ENCODE peak calls at places on chromosome 15, in four cellular contexts. N is erythroblast; G is left ventricle myocardium inferior; W is activated CD8-positive, alpha-beta memory T cell treated with anti-CD3 and anti-CD28 coated beads for 1 hour. O is an unnamed sample.

GRCh38 chr15:100598655-100599054 is 3.3 kb downstream of the LINS1 start:
- DNase-seq in G (no peak), W (no peak), N (no peak), O (no peak)

GRCh38 chr15:74315626-74316025 is 51.8 kb downstream of the CYP11A1 start:
- DNase-seq in W (no peak), N (no peak), G (peak; percentile 30), O (no peak)

GRCh38 chr15:70274908-70275307 is 177.2 kb upstream of the TLE3 start:
- DNase-seq in W (no peak), N (no peak), G (no peak), O (no peak)

GRCh38 chr15:47523669-47524068 is 193.6 kb upstream of the SEMA6D start:
- DNase-seq in N (peak; percentile 64), W (no peak), G (no peak), O (no peak)

GRCh38 chr15:38796589-38796988 is 232.0 kb upstream of the RASGRP1 start:
- DNase-seq in W (no peak), N (no peak), G (no peak), O (no peak)

GRCh38 chr15:91982401-91982800 is 128.9 kb downstream of the SLCO3A1 start:
- DNase-seq in N (no peak), W (no peak), G (no peak), O (no peak)

GRCh38 chr15:38885001-38885400 is 320.4 kb upstream of the RASGRP1 start:
- DNase-seq in G (no peak), N (no peak), W (no peak), O (no peak)

GRCh38 chr15:40511472-40512133 is 40.8 kb downstream of the CHST14 start:
- DNase-seq in G (peak; percentile 88), N (peak; percentile 81), W (no peak), O (no peak)

GRCh38 chr15:31470756-31471155 is 144.1 kb downstream of the KLF13 start:
- DNase-seq in W (no peak), G (no peak), N (no peak), O (no peak)

GRCh38 chr15:89445553-89445952 is 50.8 kb downstream of the RHCG start:
- DNase-seq in N (no peak), G (no peak), W (no peak), O (no peak)

GRCh38 chr15:92393994-92394326 is 279 bp downstream of the ST8SIA2 start:
- DNase-seq in G (no peak), N (no peak), W (no peak), O (no peak)

GRCh38 chr15:96276438-96277210 is 53.9 kb upstream of the NR2F2 start:
- DNase-seq in W (no peak), N (no peak), G (no peak), O (no peak)

GRCh38 chr15:31503256-31503655 is 176.6 kb downstream of the KLF13 start:
- DNase-seq in W (no peak), N (no peak), G (no peak), O (no peak)

GRCh38 chr15:42736178-42736792 is 643 bp downstream of the CDAN1 start:
- DNase-seq in G (no peak), W (no peak), N (peak; percentile 67), O (no peak)

GRCh38 chr15:50431204-50431603 is 7.0 kb downstream of the USP8 start:
- DNase-seq in N (no peak), G (no peak), W (no peak), O (no peak)

GRCh38 chr15:92623435-92623834 is 32.1 kb downstream of the FAM174B start:
- DNase-seq in G (no peak), N (no peak), W (no peak), O (no peak)

GRCh38 chr15:63599401-63600000 is 2.3 kb downstream of the FBXL22 start:
- DNase-seq in N (peak; percentile 54), W (no peak), G (peak; percentile 64), O (no peak)

GRCh38 chr15:75201609-75202250 is at the start of gene C15orf39:
- DNase-seq in W (peak; percentile 26), N (peak; percentile 93), G (peak; percentile 74), O (no peak)

GRCh38 chr15:72492733-72493132 is 18.6 kb downstream of the ARIH1 start:
- DNase-seq in N (no peak), W (no peak), G (no peak), O (no peak)

GRCh38 chr15:94723801-94724200 is 492.4 kb downstream of the MCTP2 start:
- DNase-seq in G (no peak), W (no peak), N (no peak), O (no peak)

GRCh38 chr15:43204016-43204901 is 16.6 kb downstream of the EPB42 start:
- DNase-seq in W (no peak), G (peak; percentile 36), N (peak; percentile 67), O (no peak)

GRCh38 chr15:83210619-83211018 is 3.0 kb upstream of the HDGFL3 start:
- DNase-seq in N (no peak), W (no peak), G (no peak), O (no peak)

GRCh38 chr15:31016446-31016915 is 25.1 kb upstream of the MTMR10 start:
- DNase-seq in G (no peak), W (no peak), N (no peak), O (no peak)

GRCh38 chr15:92068121-92068520 is 214.6 kb downstream of the SLCO3A1 start:
- DNase-seq in G (no peak), N (no peak), W (no peak), O (no peak)

GRCh38 chr15:41499109-41499851 is 5.6 kb downstream of the ITPKA start:
- DNase-seq in N (no peak), W (no peak), G (no peak), O (no peak)

GRCh38 chr15:67821784-67822451 is 3.4 kb upstream of the SKOR1 start:
- DNase-seq in G (no peak), W (no peak), N (no peak), O (no peak)

GRCh38 chr15:25659251-25659650 is 203.9 kb downstream of the ATP10A start:
- DNase-seq in W (no peak), G (no peak), N (no peak), O (no peak)

GRCh38 chr15:77607111-77607893 is 25.4 kb downstream of the LINGO1 start:
- DNase-seq in W (no peak), G (peak; percentile 29), N (no peak), O (no peak)

GRCh38 chr15:22873204-22873701 is 34.8 kb downstream of the NIPA2 start:
- DNase-seq in W (no peak), N (no peak), G (no peak), O (no peak)

GRCh38 chr15:78347586-78348543 is 7.7 kb downstream of the CRABP1 start:
- DNase-seq in N (no peak), G (no peak), W (no peak), O (no peak)

GRCh38 chr15:91478717-91479191 is 374.8 kb upstream of the SLCO3A1 start:
- DNase-seq in N (peak; percentile 94), G (no peak), W (no peak), O (no peak)

GRCh38 chr15:20358066-20358780 is 183.4 kb downstream of the GOLGA6L6 start:
- DNase-seq in G (no peak), N (no peak), W (no peak), O (no peak)

GRCh38 chr15:97081666-97082226 is 751.2 kb downstream of the NR2F2 start:
- DNase-seq in N (no peak), W (no peak), G (no peak), O (no peak)

GRCh38 chr15:79067969-79068368 is 22.6 kb downstream of the RASGRF1 start:
- DNase-seq in G (no peak), N (no peak), W (no peak), O (no peak)

GRCh38 chr15:80568298-80568697 is 126.8 kb upstream of the ABHD17C start:
- DNase-seq in W (no peak), N (no peak), G (no peak), O (no peak)

GRCh38 chr15:63727542-63727941 is 106.2 kb downstream of the HERC1 start:
- DNase-seq in G (no peak), W (no peak), N (no peak), O (no peak)

O was measured in cerebellar nuclear complex.